ENCODE peak calls at places on chromosomes 1 and 21, in seven cellular contexts. L, T, A, F, M, K and D are unnamed samples.

GRCh38 chr1:69568435-69569280 is 936 bp downstream of the LRRC7 start:
- DNase-seq in M (no peak), F (no peak), A (no peak), K (no peak), T (no peak), L (peak), D (peak)

GRCh38 chr1:213295860-213296259 is 244.8 kb downstream of the RPS6KC1 start:
- DNase-seq in L (no peak), T (no peak), A (no peak), M (no peak), F (no peak), K (no peak), D (no peak)

GRCh38 chr1:46188295-46189030 is 9.8 kb downstream of the POMGNT1 start:
- DNase-seq in M (no peak), T (no peak), K (no peak), A (no peak), L (no peak), F (no peak), D (no peak)

GRCh38 chr1:109151146-109151545 is 37.2 kb downstream of the ELAPOR1 start:
- DNase-seq in A (no peak), K (peak), L (peak), M (peak), F (peak), T (peak), D (no peak)

GRCh38 chr21:41328660-41329300 is 12.2 kb downstream of the FAM3B start:
- DNase-seq in F (no peak), T (no peak), L (no peak), M (no peak), K (no peak), A (no peak), D (no peak)

GRCh38 chr1:72111662-72112061 is 170.7 kb downstream of the NEGR1 start:
- DNase-seq in K (no peak), A (no peak), T (no peak), F (no peak), L (no peak), M (no peak), D (no peak)

GRCh38 chr1:38788937-38789336 is 70.6 kb downstream of the RRAGC start:
- DNase-seq in M (no peak), L (no peak), K (no peak), F (no peak), T (no peak), A (no peak), D (no peak)

GRCh38 chr1:215114154-215114933 is 31.8 kb downstream of the KCNK2 start:
- DNase-seq in M (peak), A (no peak), T (no peak), K (peak), L (no peak), F (no peak), D (no peak)

GRCh38 chr21:45364464-45365185 is 40.3 kb upstream of the COL18A1 start:
- DNase-seq in L (no peak), F (no peak), M (peak), T (no peak), A (no peak), K (peak), D (peak)

GRCh38 chr21:30434033-30434631 is 4.1 kb downstream of the KRTAP13-4 start:
- DNase-seq in F (no peak), L (peak), K (peak), A (no peak), M (no peak), T (peak), D (no peak)

GRCh38 chr1:149848340-149848771 is 51.0 kb upstream of the BOLA1 start:
- DNase-seq in M (no peak), K (peak), F (no peak), L (no peak), A (no peak), T (no peak), D (no peak)

GRCh38 chr1:43285269-43285986 is at the start of gene C1orf210:
- DNase-seq in T (peak), F (peak), K (peak), L (no peak), M (no peak), A (no peak), D (peak)

GRCh38 chr1:243390315-243390875 is 134.6 kb downstream of the SDCCAG8 start:
- DNase-seq in M (no peak), L (no peak), T (no peak), F (no peak), A (no peak), K (no peak), D (no peak)

GRCh38 chr1:43388021-43388575 is 1.5 kb downstream of the MED8 start:
- DNase-seq in A (no peak), T (no peak), L (no peak), M (peak), K (no peak), F (no peak), D (no peak)

GRCh38 chr21:42058631-42059111 is 12.4 kb upstream of the UMODL1 start:
- DNase-seq in K (no peak), M (no peak), F (no peak), A (no peak), T (no peak), L (no peak), D (peak)